ENCODE peak calls at places on chromosomes 13 and 19, in nine cellular contexts. One of them, this sample, is unnamed.

GRCh38 chr19:29622191-29623070 is 16.3 kb downstream of the POP4 start:
- DNase-seq in CD4-positive, alpha-beta T cell: no peak
- DNase-seq in tibial nerve: no peak
- DNase-seq in activated T-helper 1 cell treated with anti-CD3 and anti-CD28 coated beads, Interleukin-12 subunit alpha, Interleukin-12 subunit beta, Interleukin-2, Interleukin-4 antibody, amounts not matched to agents 30 ng/mL and 10 ng/mL and 1 ng/mL, durations not matched to agents 14 hours and 24 hours and 36 hours: no peak
- DNase-seq in fibroblast of pulmonary artery: peak; percentile 54
- DNase-seq in activated CD4-positive, alpha-beta T cell treated with anti-CD3 and anti-CD28 coated beads for 4 hours: no peak
- DNase-seq in skeletal muscle cell: no peak
- DNase-seq in RWPE1: no peak
- DNase-seq in NCI-H2029: no peak
- DNase-seq in this sample: no peak

GRCh38 chr13:58977085-58977484 is 1186.6 kb downstream of the DIAPH3 start:
- DNase-seq in CD4-positive, alpha-beta T cell: no peak
- DNase-seq in tibial nerve: no peak
- DNase-seq in activated T-helper 1 cell treated with anti-CD3 and anti-CD28 coated beads, Interleukin-12 subunit alpha, Interleukin-12 subunit beta, Interleukin-2, Interleukin-4 antibody, amounts not matched to agents 30 ng/mL and 10 ng/mL and 1 ng/mL, durations not matched to agents 14 hours and 24 hours and 36 hours: no peak
- DNase-seq in fibroblast of pulmonary artery: no peak
- DNase-seq in activated CD4-positive, alpha-beta T cell treated with anti-CD3 and anti-CD28 coated beads for 4 hours: no peak
- DNase-seq in skeletal muscle cell: no peak
- DNase-seq in RWPE1: no peak
- DNase-seq in NCI-H2029: no peak
- DNase-seq in this sample: no peak

GRCh38 chr13:105817498-105817897 is 718.0 kb downstream of the EFNB2 start:
- DNase-seq in CD4-positive, alpha-beta T cell: no peak
- DNase-seq in tibial nerve: no peak
- DNase-seq in activated T-helper 1 cell treated with anti-CD3 and anti-CD28 coated beads, Interleukin-12 subunit alpha, Interleukin-12 subunit beta, Interleukin-2, Interleukin-4 antibody, amounts not matched to agents 30 ng/mL and 10 ng/mL and 1 ng/mL, durations not matched to agents 14 hours and 24 hours and 36 hours: no peak
- DNase-seq in fibroblast of pulmonary artery: no peak
- DNase-seq in activated CD4-positive, alpha-beta T cell treated with anti-CD3 and anti-CD28 coated beads for 4 hours: no peak
- DNase-seq in skeletal muscle cell: no peak
- DNase-seq in RWPE1: no peak
- DNase-seq in NCI-H2029: no peak
- DNase-seq in this sample: no peak

GRCh38 chr13:75881109-75881775 is 245.1 kb downstream of the LMO7 start:
- DNase-seq in CD4-positive, alpha-beta T cell: no peak
- DNase-seq in tibial nerve: no peak
- DNase-seq in activated T-helper 1 cell treated with anti-CD3 and anti-CD28 coated beads, Interleukin-12 subunit alpha, Interleukin-12 subunit beta, Interleukin-2, Interleukin-4 antibody, amounts not matched to agents 30 ng/mL and 10 ng/mL and 1 ng/mL, durations not matched to agents 14 hours and 24 hours and 36 hours: no peak
- DNase-seq in fibroblast of pulmonary artery: no peak
- DNase-seq in activated CD4-positive, alpha-beta T cell treated with anti-CD3 and anti-CD28 coated beads for 4 hours: no peak
- DNase-seq in skeletal muscle cell: no peak
- DNase-seq in RWPE1: no peak
- DNase-seq in NCI-H2029: no peak
- DNase-seq in this sample: no peak

GRCh38 chr19:6396305-6396704 is 3.3 kb upstream of the GTF2F1 start:
- DNase-seq in CD4-positive, alpha-beta T cell: no peak
- DNase-seq in tibial nerve: no peak
- DNase-seq in activated T-helper 1 cell treated with anti-CD3 and anti-CD28 coated beads, Interleukin-12 subunit alpha, Interleukin-12 subunit beta, Interleukin-2, Interleukin-4 antibody, amounts not matched to agents 30 ng/mL and 10 ng/mL and 1 ng/mL, durations not matched to agents 14 hours and 24 hours and 36 hours: no peak
- DNase-seq in fibroblast of pulmonary artery: no peak
- DNase-seq in activated CD4-positive, alpha-beta T cell treated with anti-CD3 and anti-CD28 coated beads for 4 hours: no peak
- DNase-seq in skeletal muscle cell: no peak
- DNase-seq in RWPE1: no peak
- DNase-seq in NCI-H2029: no peak
- DNase-seq in this sample: no peak

GRCh38 chr19:46471116-46471733 is at the start of gene PNMA8A:
- DNase-seq in CD4-positive, alpha-beta T cell: no peak
- DNase-seq in tibial nerve: no peak
- DNase-seq in activated T-helper 1 cell treated with anti-CD3 and anti-CD28 coated beads, Interleukin-12 subunit alpha, Interleukin-12 subunit beta, Interleukin-2, Interleukin-4 antibody, amounts not matched to agents 30 ng/mL and 10 ng/mL and 1 ng/mL, durations not matched to agents 14 hours and 24 hours and 36 hours: no peak
- DNase-seq in fibroblast of pulmonary artery: peak; percentile 83
- DNase-seq in activated CD4-positive, alpha-beta T cell treated with anti-CD3 and anti-CD28 coated beads for 4 hours: no peak
- DNase-seq in skeletal muscle cell: no peak
- DNase-seq in RWPE1: peak; percentile 31
- DNase-seq in NCI-H2029: peak; percentile 64
- DNase-seq in this sample: peak; percentile 57

GRCh38 chr19:37979547-37980082 is 72.6 kb downstream of the SIPA1L3 start:
- DNase-seq in CD4-positive, alpha-beta T cell: no peak
- DNase-seq in tibial nerve: no peak
- DNase-seq in activated T-helper 1 cell treated with anti-CD3 and anti-CD28 coated beads, Interleukin-12 subunit alpha, Interleukin-12 subunit beta, Interleukin-2, Interleukin-4 antibody, amounts not matched to agents 30 ng/mL and 10 ng/mL and 1 ng/mL, durations not matched to agents 14 hours and 24 hours and 36 hours: no peak
- DNase-seq in fibroblast of pulmonary artery: no peak
- DNase-seq in activated CD4-positive, alpha-beta T cell treated with anti-CD3 and anti-CD28 coated beads for 4 hours: no peak
- DNase-seq in skeletal muscle cell: no peak
- DNase-seq in RWPE1: peak; percentile 92
- DNase-seq in NCI-H2029: no peak
- DNase-seq in this sample: no peak

GRCh38 chr19:17794731-17795494 is at the start of gene B3GNT3:
- DNase-seq in CD4-positive, alpha-beta T cell: no peak
- DNase-seq in tibial nerve: no peak
- DNase-seq in activated T-helper 1 cell treated with anti-CD3 and anti-CD28 coated beads, Interleukin-12 subunit alpha, Interleukin-12 subunit beta, Interleukin-2, Interleukin-4 antibody, amounts not matched to agents 30 ng/mL and 10 ng/mL and 1 ng/mL, durations not matched to agents 14 hours and 24 hours and 36 hours: no peak
- DNase-seq in fibroblast of pulmonary artery: peak; percentile 39
- DNase-seq in activated CD4-positive, alpha-beta T cell treated with anti-CD3 and anti-CD28 coated beads for 4 hours: no peak
- DNase-seq in skeletal muscle cell: no peak
- DNase-seq in RWPE1: peak; percentile 70
- DNase-seq in NCI-H2029: peak; percentile 78
- DNase-seq in this sample: no peak